ENCODE peak calls at places on chromosomes 6 and 20, in six cellular contexts. Z is fibroblast of lung, V is nephron progenitor cell, A is MCF 10A, H is lung, C is AG04449. K is an unnamed sample.

GRCh38 chr6:2387445-2387844 is 142.0 kb upstream of the GMDS start:
- DNase-seq in Z (no peak), V (no peak), A (no peak), H (no peak), C (no peak), K (no peak)

GRCh38 chr6:164347455-164347854 is 932.9 kb downstream of the QKI start:
- DNase-seq in Z (no peak), V (no peak), A (no peak), H (no peak), C (no peak), K (no peak)

GRCh38 chr6:136103763-136104311 is 146.3 kb downstream of the MTFR2 start:
- DNase-seq in Z (no peak), V (no peak), A (no peak), H (no peak), C (no peak), K (no peak)

GRCh38 chr6:118668761-118669411 is 17.5 kb upstream of the CEP85L start:
- DNase-seq in Z (peak; percentile 85), V (no peak), A (no peak), H (no peak), C (peak; percentile 23), K (no peak)

GRCh38 chr6:142187209-142187608 is 40.1 kb downstream of the VTA1 start:
- DNase-seq in Z (peak; percentile 60), V (no peak), A (peak; percentile 61), H (no peak), C (no peak), K (no peak)

GRCh38 chr6:163149535-163149848 is 265.0 kb upstream of the QKI start:
- DNase-seq in Z (no peak), V (no peak), A (no peak), H (no peak), C (no peak), K (no peak)

GRCh38 chr6:158064725-158065251 is 83.1 kb downstream of the SYNJ2 start:
- DNase-seq in Z (no peak), V (no peak), A (no peak), H (no peak), C (no peak), K (no peak)

GRCh38 chr6:90168693-90169131 is 127.9 kb downstream of the BACH2 start:
- DNase-seq in Z (peak; percentile 85), V (no peak), A (no peak), H (no peak), C (no peak), K (no peak)

GRCh38 chr20:54257090-54257816 is 49.4 kb downstream of the PFDN4 start:
- DNase-seq in Z (peak; percentile 95), V (no peak), A (peak; percentile 89), H (no peak), C (peak; percentile 73), K (no peak)

GRCh38 chr6:129073651-129074419 is 190.9 kb downstream of the LAMA2 start:
- DNase-seq in Z (no peak), V (no peak), A (no peak), H (no peak), C (peak; percentile 2), K (no peak)

GRCh38 chr20:23086056-23086551 is at the start of gene CD93:
- DNase-seq in Z (peak; percentile 18), V (no peak), A (no peak), H (no peak), C (no peak), K (peak; percentile 36)

GRCh38 chr6:130889423-130889822 is 62.2 kb downstream of the SMLR1 start:
- DNase-seq in Z (no peak), V (no peak), A (no peak), H (no peak), C (no peak), K (no peak)

GRCh38 chr6:128155826-128156225 is 255.0 kb upstream of the THEMIS start:
- DNase-seq in Z (no peak), V (no peak), A (no peak), H (no peak), C (no peak), K (no peak)

GRCh38 chr20:24277196-24277595 is 192.2 kb upstream of the SYNDIG1 start:
- DNase-seq in Z (no peak), V (peak; percentile 9), A (no peak), H (no peak), C (no peak), K (no peak)

GRCh38 chr6:105805581-105806023 is 280.5 kb upstream of the PRDM1 start:
- DNase-seq in Z (peak; percentile 42), V (no peak), A (peak; percentile 42), H (no peak), C (no peak), K (no peak)

GRCh38 chr20:2301164-2301622 is 5.4 kb downstream of the TGM3 start:
- DNase-seq in Z (peak; percentile 17), V (no peak), A (peak; percentile 58), H (peak; percentile 61), C (no peak), K (no peak)

GRCh38 chr6:6008648-6009421 is 2.1 kb upstream of the NRN1 start:
- DNase-seq in Z (no peak), V (peak; percentile 88), A (peak; percentile 26), H (peak; percentile 68), C (no peak), K (peak; percentile 93)

GRCh38 chr6:83952830-83953229 is 80.7 kb upstream of the MRAP2 start:
- DNase-seq in Z (no peak), V (no peak), A (no peak), H (no peak), C (no peak), K (no peak)

GRCh38 chr20:33460711-33461110 is 17.1 kb upstream of the SNTA1 start:
- DNase-seq in Z (no peak), V (no peak), A (no peak), H (no peak), C (no peak), K (no peak)

GRCh38 chr6:157282279-157282678 is 41.0 kb downstream of the TMEM242 start:
- DNase-seq in Z (no peak), V (no peak), A (no peak), H (no peak), C (no peak), K (no peak)

GRCh38 chr20:23339986-23340385 is 10.6 kb upstream of the NXT1 start:
- DNase-seq in Z (no peak), V (no peak), A (no peak), H (no peak), C (no peak), K (no peak)

GRCh38 chr6:46932941-46933340 is 11.2 kb upstream of the ADGRF5 start:
- DNase-seq in Z (peak; percentile 80), V (no peak), A (no peak), H (no peak), C (no peak), K (no peak)

GRCh38 chr6:22350109-22350508 is 53.3 kb upstream of the PRL start:
- DNase-seq in Z (no peak), V (no peak), A (no peak), H (no peak), C (no peak), K (no peak)

GRCh38 chr20:19940945-19941590 is 76.1 kb upstream of the NAA20 start:
- DNase-seq in Z (no peak), V (no peak), A (no peak), H (no peak), C (no peak), K (no peak)

GRCh38 chr6:148577687-148578488 is 168.9 kb upstream of the UST start:
- DNase-seq in Z (peak; percentile 70), V (peak; percentile 71), A (peak; percentile 79), H (peak; percentile 75), C (peak; percentile 24), K (peak; percentile 73)

GRCh38 chr6:43995137-43995536 is 132.1 kb downstream of the MRPL14 start:
- DNase-seq in Z (no peak), V (no peak), A (no peak), H (no peak), C (no peak), K (no peak)

GRCh38 chr6:11889574-11889973 is 111.0 kb upstream of the ADTRP start:
- DNase-seq in Z (no peak), V (no peak), A (no peak), H (no peak), C (no peak), K (no peak)

GRCh38 chr6:39049575-39050283 is 1.1 kb downstream of the GLP1R start:
- DNase-seq in Z (no peak), V (no peak), A (no peak), H (no peak), C (no peak), K (no peak)

DNA sequence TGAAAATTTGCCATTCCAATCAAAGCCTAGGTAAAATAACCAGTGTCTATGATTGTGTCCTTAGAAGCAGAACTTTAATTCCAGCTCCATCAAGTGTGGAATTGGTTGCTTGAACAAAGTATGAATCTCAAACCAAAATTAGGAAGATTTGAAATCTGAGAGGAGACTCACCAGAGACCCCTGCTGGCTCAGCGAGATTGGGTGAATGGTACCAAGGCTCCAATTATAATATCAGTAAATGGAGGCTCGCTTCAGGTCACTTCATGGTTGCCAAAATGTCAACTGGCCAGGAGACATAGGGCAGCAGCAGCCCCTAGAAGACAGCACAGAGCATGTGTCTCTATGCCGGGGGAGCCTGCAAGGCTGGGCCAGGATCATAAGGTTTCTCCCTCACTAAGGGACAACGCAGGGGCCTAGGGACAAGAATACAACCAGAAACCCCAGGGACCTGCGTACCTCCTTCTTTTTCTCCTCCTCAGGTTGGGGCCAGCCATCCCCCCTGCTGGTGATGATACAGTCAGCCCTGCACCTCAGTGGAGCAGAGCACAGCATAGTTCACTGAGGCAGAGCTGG is 14.0 kb downstream of the RBL1 start:
- DNase-seq in Z (no peak), V (no peak), A (no peak), H (no peak), C (no peak), K (peak; percentile 27)
- TF ChIP-seq CTCF in Z (peak; percentile 58), V (peak; percentile 33), A (peak; percentile 13), H (peak; percentile 25), C (peak; percentile 26), K (peak; percentile 10)

GRCh38 chr6:154512214-154512613 is 1.7 kb upstream of the CNKSR3 start:
- DNase-seq in Z (no peak), V (no peak), A (no peak), H (no peak), C (no peak), K (no peak)

GRCh38 chr6:154511735-154512097 is 1.2 kb upstream of the CNKSR3 start:
- DNase-seq in Z (no peak), V (no peak), A (peak; percentile 14), H (no peak), C (no peak), K (no peak)

GRCh38 chr6:154508573-154509375 is 1.7 kb downstream of the CNKSR3 start:
- DNase-seq in Z (peak; percentile 39), V (no peak), A (peak; percentile 22), H (no peak), C (no peak), K (no peak)

GRCh38 chr6:154509421-154510143 is 903 bp downstream of the CNKSR3 start:
- DNase-seq in Z (peak; percentile 50), V (peak; percentile 54), A (peak; percentile 52), H (no peak), C (no peak), K (peak; percentile 36)

GRCh38 chr6:154510144-154510905 is at the start of gene CNKSR3:
- DNase-seq in Z (peak; percentile 92), V (peak; percentile 97), A (peak; percentile 92), H (peak; percentile 90), C (peak; percentile 57), K (peak; percentile 89)
- TF ChIP-seq CTCF in Z (no peak), V (no peak), A (no peak), H (no peak), C (peak; percentile 30), K (no peak)

GRCh38 chr20:57582432-57583288 is 21.8 kb downstream of the PCK1 start:
- DNase-seq in Z (peak; percentile 76), V (peak; percentile 61), A (no peak), H (no peak), C (no peak), K (peak; percentile 52)
- TF ChIP-seq CTCF in Z (peak; percentile 46), V (peak; percentile 59), A (no peak), H (no peak), C (peak; percentile 7), K (peak; percentile 52)

GRCh38 chr20:4780245-4780644 is 58.5 kb downstream of the PRND start:
- DNase-seq in Z (no peak), V (no peak), A (no peak), H (no peak), C (no peak), K (no peak)
- TF ChIP-seq CTCF in Z (peak; percentile 2), V (no peak), A (no peak), H (no peak), C (no peak), K (no peak)

K was measured in endothelial cell.